ENCODE peak calls at places on chromosomes 7 and 10, in seven cellular contexts. H, V, D, M, A, X and Z are unnamed samples.
A peak's percentile ranks its signal among the peaks of the same experiment; 100 is the strongest.

GRCh38 chr7:157006205-157006747 is 4.2 kb downstream of the MNX1 start:
- DNase-seq in X (no peak), V (no peak), D (peak; percentile 87), M (peak; percentile 58), H (no peak), A (no peak), Z (peak; percentile 71)

GRCh38 chr10:119489572-119490326 is 52.8 kb downstream of the RGS10 start:
- DNase-seq in D (peak; percentile 65), X (no peak), M (no peak), V (peak; percentile 64), H (peak; percentile 39), A (peak; percentile 71), Z (no peak)

GRCh38 chr7:155213385-155213784 is 84.3 kb upstream of the INSIG1 start:
- DNase-seq in D (peak; percentile 41), M (peak; percentile 40), H (no peak), X (no peak), V (no peak), A (no peak), Z (no peak)

GRCh38 chr7:145884716-145885514 is 231.7 kb upstream of the CNTNAP2 start:
- DNase-seq in H (no peak), V (no peak), M (no peak), D (no peak), X (no peak), A (no peak), Z (no peak)

GRCh38 chr7:514242-514641 is 5.4 kb downstream of the PDGFA start:
- DNase-seq in A (no peak), X (no peak), M (no peak), V (no peak), D (no peak), H (no peak), Z (no peak)

GRCh38 chr10:128875030-128875744 is 591.9 kb upstream of the MGMT start:
- DNase-seq in M (no peak), H (no peak), D (no peak), A (no peak), V (no peak), X (no peak), Z (no peak)

GRCh38 chr10:72367301-72367970 is 12.7 kb upstream of the DNAJB12 start:
- DNase-seq in D (no peak), X (no peak), A (no peak), V (no peak), M (no peak), H (no peak), Z (no peak)

GRCh38 chr10:129402459-129402858 is 64.6 kb upstream of the MGMT start:
- DNase-seq in V (no peak), H (no peak), X (no peak), M (no peak), D (no peak), A (no peak), Z (no peak)

GRCh38 chr7:30521532-30521931 is 16.9 kb upstream of the GGCT start:
- DNase-seq in A (no peak), H (no peak), X (no peak), M (peak; percentile 85), V (no peak), D (peak; percentile 45), Z (no peak)

GRCh38 chr7:44377681-44378421 is 52.5 kb upstream of the CAMK2B start:
- DNase-seq in M (peak; percentile 51), H (no peak), A (no peak), D (no peak), X (no peak), V (no peak), Z (peak; percentile 47)

GRCh38 chr7:93194368-93194767 is 31.9 kb downstream of the HEPACAM2 start:
- DNase-seq in M (no peak), X (no peak), V (no peak), D (no peak), A (no peak), H (no peak), Z (no peak)

GRCh38 chr10:37839243-37839642 is 18.2 kb downstream of the ZNF248 start:
- DNase-seq in V (no peak), M (no peak), D (no peak), H (no peak), A (no peak), X (no peak), Z (no peak)

GRCh38 chr7:73703649-73703984 is 15.9 kb downstream of the STX1A start:
- DNase-seq in D (no peak), H (no peak), X (no peak), M (no peak), A (no peak), V (no peak), Z (no peak)

GRCh38 chr7:73703225-73703624 is 16.2 kb downstream of the STX1A start:
- DNase-seq in H (no peak), X (no peak), D (no peak), A (no peak), M (no peak), V (no peak), Z (no peak)

GRCh38 chr7:73705551-73705920 is 13.9 kb downstream of the STX1A start:
- DNase-seq in M (no peak), A (no peak), V (no peak), X (no peak), H (no peak), D (no peak), Z (no peak)

GRCh38 chr7:73704640-73705550 is 14.6 kb downstream of the STX1A start:
- DNase-seq in V (no peak), A (peak; percentile 94), H (no peak), M (peak; percentile 84), X (peak; percentile 65), D (no peak), Z (no peak)

DNA sequence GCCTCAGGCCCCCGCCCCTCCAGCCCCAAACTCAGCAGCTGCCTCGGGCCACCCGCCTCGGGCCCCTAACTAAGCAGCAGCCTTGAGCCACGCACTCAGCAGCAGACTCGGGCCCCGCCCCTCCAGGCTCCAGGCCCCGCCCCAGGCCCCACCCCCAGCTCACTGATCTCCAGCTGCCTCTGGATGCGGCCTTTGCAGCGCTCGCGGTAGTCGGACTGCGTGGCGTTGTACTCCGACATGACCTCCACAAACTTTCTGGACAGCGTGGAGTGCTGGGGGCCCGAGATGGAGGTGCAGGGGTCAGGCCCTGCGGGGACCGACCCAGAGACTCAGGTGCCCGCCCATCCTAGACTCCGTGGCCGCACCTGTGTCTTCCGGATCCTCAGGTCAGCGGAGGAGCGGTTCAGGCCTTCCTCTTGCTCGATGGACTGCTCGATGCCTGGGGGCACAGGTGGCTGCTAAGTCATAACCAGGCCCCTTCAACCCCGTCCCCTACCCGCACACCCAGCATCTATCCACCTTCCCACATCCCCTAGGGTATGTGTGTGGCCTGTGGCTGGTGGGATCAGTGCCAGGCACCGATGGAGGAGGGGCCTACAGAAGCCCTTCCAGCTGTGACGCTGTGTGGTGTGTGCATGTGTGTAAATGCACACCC is 15.4 kb downstream of the STX1A start:
- DNase-seq in A (peak; percentile 74), X (peak; percentile 65), M (no peak), V (no peak), H (no peak), D (peak; percentile 91), Z (no peak)
- H3K27ac ChIP-seq in A (peak overlapping the region; percentile 99), X (no peak overlapping the region), M (peak overlapping the region; percentile 19), V (no peak overlapping the region), H (no peak overlapping the region), D (peak overlapping the region; percentile 2), Z (peak overlapping the region; percentile 47)

GRCh38 chr7:2017483-2017891 is 215.3 kb downstream of the MAD1L1 start:
- DNase-seq in V (no peak), M (peak; percentile 43), X (peak; percentile 35), D (peak; percentile 26), H (no peak), A (no peak), Z (peak; percentile 57)

GRCh38 chr7:2017914-2018785 is 214.6 kb downstream of the MAD1L1 start:
- DNase-seq in H (no peak), D (peak; percentile 46), X (peak; percentile 44), V (no peak), M (peak; percentile 58), A (no peak), Z (peak; percentile 69)

GRCh38 chr7:2016761-2017482 is 215.8 kb downstream of the MAD1L1 start:
- DNase-seq in H (no peak), X (peak; percentile 41), V (no peak), A (no peak), D (peak; percentile 13), M (peak; percentile 23), Z (peak; percentile 57)

GRCh38 chr7:2019693-2020511 is 212.8 kb downstream of the MAD1L1 start:
- DNase-seq in H (no peak), A (no peak), D (peak; percentile 55), V (peak; percentile 29), X (peak; percentile 86), M (peak; percentile 77), Z (peak; percentile 76)

GRCh38 chr7:2018786-2019692 is 213.7 kb downstream of the MAD1L1 start:
- DNase-seq in V (no peak), H (no peak), D (peak; percentile 48), X (peak; percentile 72), A (no peak), M (peak; percentile 68), Z (peak; percentile 75)
- H3K4me3 ChIP-seq in V (no peak overlapping the region), H (no peak overlapping the region), D (no peak overlapping the region), X (peak overlapping the region; percentile 16), A (no peak overlapping the region), M (peak overlapping the region; percentile 20), Z (peak overlapping the region; percentile 59)

DNA sequence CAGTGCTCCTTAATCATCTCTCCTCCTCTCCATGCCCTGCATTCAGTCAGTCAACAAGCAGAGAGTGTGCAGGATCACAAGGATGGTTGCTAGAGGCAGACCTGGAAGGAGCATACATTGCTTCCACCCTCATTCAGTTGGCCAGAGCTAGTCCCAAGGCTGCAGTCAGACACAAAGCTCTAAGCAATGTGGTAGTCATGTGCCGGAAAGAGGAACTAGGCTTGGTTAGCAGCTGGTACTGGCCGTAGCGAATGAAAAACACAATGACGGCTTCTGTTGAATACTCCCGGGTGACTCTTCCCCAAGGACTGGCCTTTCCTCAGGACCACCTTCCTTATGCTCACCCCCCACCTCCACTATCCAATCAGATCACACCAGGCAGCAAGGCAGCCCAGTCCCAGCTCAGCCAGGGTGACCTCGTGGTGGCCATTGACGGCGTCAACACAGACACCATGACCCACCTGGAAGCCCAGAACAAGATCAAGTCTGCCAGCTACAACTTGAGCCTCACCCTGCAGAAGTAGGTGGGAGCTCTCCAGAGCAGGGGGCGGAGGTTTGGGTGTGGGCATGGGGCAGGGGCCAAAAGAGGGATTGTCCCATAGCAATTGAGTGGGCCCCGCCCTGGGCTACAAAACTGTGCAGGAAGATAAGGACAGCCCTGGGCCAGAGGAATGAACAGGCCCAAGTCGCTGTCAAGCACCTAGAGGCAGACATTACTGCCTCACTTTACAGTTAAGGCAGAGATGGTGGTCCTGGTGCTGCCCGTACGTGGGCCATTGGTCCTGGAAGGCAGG is 10.9 kb downstream of the LDB3 start:
- DNase-seq in X (no peak), M (no peak), D (no peak), H (no peak), A (no peak), V (no peak), Z (no peak)
- H3K27ac ChIP-seq in X (no peak overlapping the region), M (peak overlapping the region; percentile 89), D (no peak overlapping the region), H (no peak overlapping the region), A (no peak overlapping the region), V (no peak overlapping the region), Z (peak overlapping the region; percentile 95)

DNA sequence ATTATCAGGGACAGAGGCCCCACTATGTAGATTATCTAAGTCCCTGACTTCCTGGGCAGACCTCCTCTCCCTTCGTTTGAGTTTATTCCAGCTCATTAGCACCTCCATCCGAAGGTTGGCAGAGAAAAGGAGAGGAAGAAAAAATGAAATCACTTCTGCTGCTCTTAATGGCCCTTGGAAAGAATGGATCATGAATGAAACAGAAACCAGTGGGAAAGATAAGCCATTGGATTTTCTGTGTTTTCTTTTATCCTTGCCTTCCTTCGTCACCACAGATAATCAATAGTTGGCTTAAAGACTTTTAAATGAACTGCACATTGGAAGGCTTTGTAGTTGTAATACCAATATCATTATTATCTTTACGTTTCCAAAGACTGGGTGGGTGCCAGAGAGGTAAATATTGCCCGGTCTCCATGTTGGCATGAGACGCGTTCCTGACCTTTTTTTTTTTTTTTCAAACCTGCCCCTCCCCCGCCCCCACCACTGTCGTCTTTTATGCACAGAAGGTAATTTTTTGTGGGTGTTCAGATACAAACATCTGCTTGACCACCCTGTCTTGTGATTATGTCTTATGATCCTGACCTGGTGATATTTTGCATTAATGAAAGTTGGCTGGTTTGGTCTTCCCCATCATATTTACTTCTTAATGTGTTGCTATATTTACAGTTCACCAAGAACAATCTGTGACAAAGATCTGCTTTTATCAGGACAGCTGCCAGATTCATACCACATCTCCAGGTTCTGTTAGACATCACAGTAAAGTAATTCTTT is 116.8 kb downstream of the ARID5B start:
- DNase-seq in X (no peak), D (no peak), M (no peak), H (no peak), V (no peak), A (no peak), Z (no peak)
- H3K4me3 ChIP-seq in X (no peak overlapping the region), D (peak overlapping the region; percentile 10), M (no peak overlapping the region), H (no peak overlapping the region), V (no peak overlapping the region), A (no peak overlapping the region), Z (no peak overlapping the region)